ENCODE peak calls at places on chromosomes 1 and 21, in eight cellular contexts. D is cardiac muscle cell; X is A549; M is dorsolateral prefrontal cortex; L is activated CD8-positive, alpha-beta T cell treated with anti-CD3 and anti-CD28 coated beads for 36 hours; S is GM12878; J is MM.1S; G is brain microvascular endothelial cell. N is an unnamed sample.

GRCh38 chr1:7644906-7645750 is 126.0 kb upstream of the VAMP3 start:
- DNase-seq in J (peak), S (no peak), M (no peak), D (no peak), X (no peak), G (no peak), L (no peak), N (no peak)

GRCh38 chr21:44907225-44907965 is 13.3 kb downstream of the ITGB2 start:
- DNase-seq in D (no peak), X (no peak), M (no peak), S (no peak), L (no peak), J (no peak), G (no peak), N (no peak)

GRCh38 chr21:32916088-32916487 is 109.6 kb upstream of the OLIG2 start:
- DNase-seq in S (no peak), L (no peak), J (no peak), M (no peak), X (no peak), G (no peak), D (no peak), N (no peak)

GRCh38 chr1:82226198-82226505 is 425.4 kb downstream of the ADGRL2 start:
- DNase-seq in M (no peak), X (no peak), L (no peak), D (peak), G (no peak), S (no peak), J (no peak), N (no peak)

GRCh38 chr1:24091971-24092482 is 19.9 kb downstream of the MYOM3 start:
- DNase-seq in X (no peak), G (no peak), S (no peak), L (peak), D (no peak), J (no peak), M (no peak), N (no peak)

GRCh38 chr1:180643693-180644092 is 11.9 kb downstream of the XPR1 start:
- DNase-seq in X (no peak), J (no peak), M (no peak), D (peak), G (no peak), S (no peak), L (no peak), N (no peak)

GRCh38 chr1:225928186-225929175 is 4.4 kb upstream of the PYCR2 start:
- DNase-seq in M (no peak), X (no peak), S (no peak), L (peak), G (no peak), D (no peak), J (no peak), N (no peak)

GRCh38 chr1:12636098-12636950 is 7.6 kb upstream of the AADACL4 start:
- DNase-seq in S (no peak), L (no peak), M (no peak), G (peak), J (no peak), D (peak), X (no peak), N (no peak)

GRCh38 chr1:8702121-8702520 is 115.3 kb downstream of the RERE start:
- DNase-seq in M (no peak), G (peak), S (no peak), L (peak), X (no peak), D (peak), J (peak), N (peak)

GRCh38 chr1:7549277-7549676 is 221.8 kb upstream of the VAMP3 start:
- DNase-seq in X (peak), L (peak), D (peak), G (peak), M (no peak), J (no peak), S (peak), N (no peak)

GRCh38 chr1:68788762-68789161 is 291.9 kb upstream of the DEPDC1 start:
- DNase-seq in X (no peak), M (no peak), L (no peak), J (peak), D (no peak), G (no peak), S (no peak), N (no peak)

GRCh38 chr1:200143347-200143746 is 115.8 kb downstream of the NR5A2 start:
- DNase-seq in L (no peak), S (no peak), J (no peak), G (no peak), X (no peak), M (no peak), D (no peak), N (no peak)

GRCh38 chr21:41965447-41966340 is 11.9 kb upstream of the C2CD2 start:
- DNase-seq in D (no peak), X (no peak), M (peak), J (no peak), S (no peak), L (no peak), G (no peak), N (no peak)

GRCh38 chr1:74344396-74344795 is 109.2 kb downstream of the TNNI3K start:
- DNase-seq in S (no peak), M (no peak), X (no peak), J (no peak), D (no peak), L (no peak), G (no peak), N (no peak)

GRCh38 chr21:45249626-45250025 is 38.1 kb downstream of the POFUT2 start:
- DNase-seq in J (no peak), S (no peak), D (no peak), M (no peak), L (no peak), X (no peak), G (no peak), N (no peak)

DNA sequence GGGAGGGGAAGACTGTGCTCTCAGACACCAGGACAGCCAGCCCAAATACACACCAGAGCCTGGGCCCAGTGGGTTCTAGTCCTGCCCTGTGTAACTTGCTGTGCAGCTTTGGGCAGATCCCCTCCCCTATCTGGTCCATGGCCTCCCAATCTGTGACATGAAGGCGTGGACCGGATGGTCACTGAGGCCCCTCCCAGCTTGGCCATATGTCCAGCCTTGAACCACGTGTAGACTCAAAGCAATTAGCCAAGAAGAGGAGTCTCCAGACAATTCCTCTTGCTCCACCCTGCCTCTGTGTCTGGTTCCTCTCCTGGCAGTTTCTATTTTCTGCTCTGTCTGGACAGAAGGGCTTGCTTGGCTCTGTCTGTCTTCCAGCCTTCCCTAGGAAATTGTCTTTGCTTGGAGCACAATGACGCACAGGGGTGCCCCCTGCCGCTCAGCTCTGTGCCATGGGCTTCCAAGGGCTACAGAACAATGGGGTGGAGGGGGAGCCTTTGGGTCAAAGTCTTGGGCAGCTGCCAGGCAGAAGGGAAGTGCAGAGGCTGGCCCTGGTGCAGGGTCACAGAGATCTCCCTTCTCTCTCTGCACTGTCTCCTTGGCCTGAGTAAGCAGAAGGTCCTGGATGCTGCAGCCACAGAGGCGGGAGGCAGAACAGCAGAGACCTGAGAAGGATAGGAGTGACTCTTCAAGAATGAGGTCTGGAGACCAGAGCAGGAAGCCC is 66.1 kb downstream of the TENT5C start:
- DNase-seq in L (no peak), S (no peak), G (peak), M (peak), X (no peak), J (no peak), D (peak), N (no peak)
- TF ChIP-seq CTCF in L (no peak), S (no peak), G (peak), M (peak), X (no peak), J (no peak), D (peak), N (no peak)

DNA sequence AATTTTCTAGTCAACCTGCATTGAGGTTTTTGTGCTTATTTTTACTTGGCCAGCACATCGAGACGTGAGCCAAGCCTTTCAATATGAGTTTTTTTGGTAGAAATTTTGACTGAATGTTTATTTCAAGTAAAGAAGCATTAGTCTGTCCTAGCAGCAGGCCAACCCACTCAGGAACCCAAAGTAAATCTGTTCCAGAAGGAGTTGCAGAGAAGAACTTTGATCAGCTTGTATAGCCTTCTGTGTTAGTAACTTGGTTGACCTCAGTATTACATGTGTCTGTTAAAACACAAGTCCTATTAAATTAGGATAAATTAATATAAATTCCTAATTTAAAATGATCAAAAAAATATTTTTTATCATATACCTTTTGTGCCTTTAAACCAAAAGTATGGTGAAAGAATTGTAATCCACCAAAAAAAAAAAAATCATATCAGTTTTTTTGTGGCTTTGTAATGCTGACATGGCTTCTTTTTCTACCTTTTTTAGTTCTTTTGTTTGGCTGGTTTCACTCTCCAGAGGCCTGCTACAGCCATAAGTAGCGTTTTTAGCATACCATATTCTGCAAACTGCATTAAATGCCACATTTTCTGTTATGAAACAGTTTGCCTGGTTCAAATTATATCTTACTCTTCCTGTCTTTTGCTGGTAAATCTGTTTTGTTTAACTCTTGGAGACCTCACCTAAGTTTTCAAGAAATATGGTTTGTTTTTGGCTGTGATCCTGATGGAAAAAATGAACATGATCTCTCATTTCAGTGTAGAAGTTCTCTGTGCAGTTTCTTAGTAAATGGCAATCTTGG is 39.5 kb downstream of the ATF6 start:
- DNase-seq in M (no peak), S (no peak), X (no peak), J (peak), L (no peak), D (peak), G (no peak), N (no peak)
- TF ChIP-seq CTCF in M (no peak), S (no peak), X (no peak), J (no peak), L (no peak), D (no peak), G (no peak), N (no peak)

DNA sequence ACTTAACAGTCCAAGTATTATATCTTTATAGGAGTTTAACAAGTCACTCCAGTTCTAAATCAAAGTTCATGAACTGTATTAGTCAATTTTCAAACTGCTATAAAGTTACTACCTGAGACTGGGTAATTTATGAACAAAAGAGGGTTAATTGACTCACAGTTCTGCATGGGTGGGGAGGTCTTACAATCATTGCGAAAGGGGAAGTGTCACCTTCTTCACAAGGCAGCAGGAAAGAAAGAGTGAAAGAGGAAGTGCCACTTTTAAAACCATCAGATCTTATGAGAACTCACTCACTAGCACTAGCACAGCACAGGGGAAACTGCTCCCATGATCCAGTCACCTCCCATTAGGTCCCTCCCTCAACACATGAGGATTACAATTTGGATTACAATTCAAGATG is 70.0 kb downstream of the CLCA4 start:
- DNase-seq in S (peak), M (no peak), L (peak), J (peak), G (no peak), X (no peak), D (no peak), N (peak)
- TF ChIP-seq CTCF in S (no peak), M (no peak), L (no peak), J (no peak), G (no peak), X (no peak), D (no peak), N (no peak)

GRCh38 chr1:111346089-111346885 is 55.6 kb downstream of the CHIA start:
- DNase-seq in G (peak), S (peak), J (peak), X (peak), D (peak), L (peak), M (peak), N (peak)
- TF ChIP-seq CTCF in G (peak), S (peak), J (no peak), X (no peak), D (peak), L (peak), M (peak), N (peak)

N was measured in GM10248.